ENCODE peak calls at places on chromosomes 2 and 18, in ten cellular contexts. F is K562, P is HepG2, B is transverse colon, D is sigmoid colon, C is SK-N-SH, R is spleen, Z is upper lobe of left lung, L is GM23338, I is stomach. T is an unnamed sample. For H3K36me3, the result is how much of the 10 kb centered on the place peaks cover.

GRCh38 chr18:58186258-58186948 is 142.4 kb downstream of the NEDD4L start:
- DNase-seq in F (no peak), P (no peak), B (no peak), D (no peak), C (no peak), R (no peak), Z (peak), L (no peak), I (peak), T (no peak)

GRCh38 chr2:132651115-132652099 is 18.6 kb downstream of the LYPD1 start:
- DNase-seq in F (peak), P (peak), B (no peak), D (no peak), C (peak), R (no peak), Z (no peak), L (peak), I (no peak), T (no peak)

GRCh38 chr2:32824415-32824814 is 122.3 kb upstream of the LTBP1 start:
- DNase-seq in F (no peak), P (no peak), B (no peak), D (no peak), C (no peak), R (no peak), Z (no peak), L (no peak), I (no peak), T (no peak)

GRCh38 chr2:130744287-130745117 is 10.8 kb upstream of the AMER3 start:
- DNase-seq in F (no peak), P (peak), B (peak), D (no peak), C (peak), R (no peak), Z (no peak), L (peak), I (no peak), T (no peak)

GRCh38 chr18:26656944-26657536 is 108.7 kb upstream of the KCTD1 start:
- DNase-seq in F (no peak), P (peak), B (peak), D (peak), C (peak), R (peak), Z (peak), L (peak), I (peak), T (no peak)

GRCh38 chr18:499351-500229 is 911 bp downstream of the COLEC12 start:
- DNase-seq in F (no peak), P (peak), B (no peak), D (peak), C (peak), R (no peak), Z (peak), L (peak), I (peak), T (no peak)

GRCh38 chr18:79169958-79170555 is 100.9 kb downstream of the ATP9B start:
- DNase-seq in F (no peak), P (peak), B (no peak), D (no peak), C (no peak), R (no peak), Z (no peak), L (no peak), I (no peak), T (no peak)

GRCh38 chr2:37858197-37858711 is 66.8 kb upstream of the RMDN2 start:
- DNase-seq in F (no peak), P (no peak), B (peak), D (peak), C (no peak), R (no peak), Z (no peak), L (no peak), I (no peak), T (peak)

GRCh38 chr2:217653240-217653639 is 349.6 kb downstream of the TNS1 start:
- DNase-seq in F (no peak), P (no peak), B (peak), D (peak), C (no peak), R (no peak), Z (peak), L (no peak), I (no peak), T (peak)

GRCh38 chr2:104584393-104584792 is 269.5 kb upstream of the POU3F3 start:
- DNase-seq in F (no peak), P (no peak), B (no peak), D (no peak), C (no peak), R (no peak), Z (no peak), L (peak), I (no peak), T (no peak)

GRCh38 chr2:145156199-145156598 is 636.3 kb upstream of the ZEB2 start:
- DNase-seq in F (no peak), P (no peak), B (no peak), D (no peak), C (no peak), R (no peak), Z (no peak), L (no peak), I (no peak), T (no peak)

GRCh38 chr2:165871025-165871424 is 77.0 kb upstream of the GALNT3 start:
- DNase-seq in F (no peak), P (no peak), B (peak), D (no peak), C (no peak), R (no peak), Z (no peak), L (peak), I (no peak), T (no peak)

GRCh38 chr2:95149397-95149984 is 10.2 kb downstream of the ZNF514 start:
- DNase-seq in F (no peak), P (no peak), B (no peak), D (no peak), C (no peak), R (no peak), Z (no peak), L (no peak), I (no peak), T (no peak)

GRCh38 chr2:145815933-145816332 is 1296.0 kb upstream of the ZEB2 start:
- DNase-seq in F (no peak), P (no peak), B (no peak), D (no peak), C (no peak), R (no peak), Z (no peak), L (no peak), I (no peak), T (no peak)

GRCh38 chr2:10285578-10286198 is 17.0 kb upstream of the HPCAL1 start:
- DNase-seq in F (no peak), P (peak), B (peak), D (peak), C (peak), R (peak), Z (peak), L (no peak), I (peak), T (no peak)

GRCh38 chr18:77702686-77703085 is 453.0 kb downstream of the GALR1 start:
- DNase-seq in F (no peak), P (peak), B (no peak), D (no peak), C (peak), R (no peak), Z (no peak), L (peak), I (no peak), T (no peak)

GRCh38 chr2:177429688-177430325 is 37.2 kb downstream of the AGPS start:
- DNase-seq in F (no peak), P (no peak), B (no peak), D (no peak), C (no peak), R (no peak), Z (no peak), L (no peak), I (no peak), T (no peak)

GRCh38 chr2:183125659-183126341 is 1.6 kb downstream of the NUP35 start:
- DNase-seq in F (no peak), P (no peak), B (no peak), D (no peak), C (no peak), R (no peak), Z (no peak), L (no peak), I (no peak), T (no peak)

GRCh38 chr18:48460929-48461583 is 51.9 kb upstream of the ZBTB7C start:
- DNase-seq in F (no peak), P (no peak), B (no peak), D (no peak), C (no peak), R (no peak), Z (no peak), L (no peak), I (no peak), T (no peak)

GRCh38 chr2:227406177-227407031 is 18.7 kb upstream of the SCYGR1 start:
- DNase-seq in F (peak), P (peak), B (peak), D (peak), C (peak), R (no peak), Z (peak), L (peak), I (peak), T (no peak)

GRCh38 chr18:24491882-24492281 is 31.4 kb downstream of the HRH4 start:
- DNase-seq in F (no peak), P (no peak), B (peak), D (no peak), C (no peak), R (peak), Z (no peak), L (no peak), I (no peak), T (no peak)

GRCh38 chr2:20595439-20596192 is 55.3 kb downstream of the HS1BP3 start:
- DNase-seq in F (peak), P (peak), B (peak), D (peak), C (no peak), R (peak), Z (peak), L (no peak), I (peak), T (no peak)

GRCh38 chr2:147603434-147604225 is 241.2 kb upstream of the ACVR2A start:
- DNase-seq in F (no peak), P (no peak), B (no peak), D (no peak), C (no peak), R (no peak), Z (no peak), L (no peak), I (no peak), T (no peak)

GRCh38 chr2:209790066-209790728 is 18.6 kb downstream of the UNC80 start:
- DNase-seq in F (no peak), P (no peak), B (no peak), D (no peak), C (no peak), R (no peak), Z (no peak), L (no peak), I (no peak), T (no peak)

GRCh38 chr2:166382448-166382847 is 6.7 kb upstream of the SCN9A start:
- DNase-seq in F (no peak), P (no peak), B (no peak), D (no peak), C (no peak), R (no peak), Z (no peak), L (no peak), I (no peak), T (no peak)

DNA sequence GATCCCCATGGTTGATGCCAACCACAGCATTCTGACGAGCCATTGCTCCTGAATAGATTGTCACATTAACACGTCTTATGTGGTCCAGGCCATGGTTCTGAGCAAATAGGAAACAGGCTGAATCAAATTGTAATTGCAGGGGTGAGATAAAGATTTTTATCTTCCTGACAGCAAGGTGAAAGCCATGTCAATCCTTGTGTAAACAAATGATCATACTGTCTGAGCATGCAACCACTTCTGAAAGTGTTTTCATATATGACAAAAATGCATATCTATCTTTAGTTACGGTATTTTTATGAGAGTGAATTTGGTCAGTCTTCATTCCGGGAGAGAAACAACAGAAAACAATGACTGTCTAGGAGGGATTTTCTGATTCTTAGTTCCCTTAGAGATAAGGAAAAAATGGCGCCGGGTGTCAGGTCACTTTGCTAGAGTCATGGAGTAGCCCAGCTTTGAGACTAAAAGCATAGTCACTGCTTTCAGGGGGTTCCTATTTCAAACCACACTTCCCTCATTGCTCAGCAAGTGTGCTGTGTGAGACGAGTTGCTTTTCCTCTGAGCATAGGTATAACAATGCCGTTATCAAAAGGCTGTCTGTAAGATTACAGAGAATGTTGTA is 958.9 kb downstream of the DCDC2C start:
- DNase-seq in F (no peak), P (no peak), B (no peak), D (no peak), C (no peak), R (no peak), Z (no peak), L (no peak), I (no peak), T (no peak)
- TF ChIP-seq POLR2AphosphoS5 in F (no peak), P (no peak), B (no peak), D (no peak), C (no peak), R (no peak), Z (no peak), L (no peak), I (no peak), T (no peak)

DNA sequence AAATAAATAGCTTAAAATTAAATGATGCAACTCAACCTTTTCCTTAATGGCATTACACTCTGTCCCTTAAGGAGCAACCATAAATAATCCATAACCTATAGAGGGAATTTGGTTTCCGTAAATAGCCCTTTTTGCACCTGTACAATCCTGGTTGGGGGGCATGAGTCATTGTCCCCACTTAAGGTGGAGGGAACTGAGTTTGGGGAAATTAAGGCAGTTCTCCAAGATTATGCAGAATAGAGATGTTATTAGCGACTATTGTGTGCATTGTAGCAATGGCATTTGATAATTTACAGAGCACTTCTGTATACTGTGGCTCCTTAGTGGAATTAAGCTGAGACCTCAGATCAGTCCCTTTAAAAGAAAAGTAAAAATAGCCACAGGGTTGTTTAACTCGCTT is 6.6 kb downstream of the MYCN start:
- DNase-seq in F (no peak), P (no peak), B (no peak), D (no peak), C (no peak), R (no peak), Z (no peak), L (no peak), I (no peak), T (no peak)
- H3K36me3 ChIP-seq in F (under half), P (under half), B (under half), D (under half), C (under half), R (under half), Z (under half), L (under half), I (under half), T (under half)

GRCh38 chr2:188129677-188130076 is 162.0 kb upstream of the GULP1 start:
- DNase-seq in F (no peak), P (no peak), B (no peak), D (no peak), C (no peak), R (no peak), Z (no peak), L (no peak), I (no peak), T (no peak)
- TF ChIP-seq POLR2AphosphoS5 in F (no peak), P (no peak), B (no peak), D (no peak), C (no peak), R (no peak), Z (no peak), L (no peak), I (no peak), T (no peak)

GRCh38 chr2:98927059-98927458 is 9.0 kb downstream of the CRACDL start:
- DNase-seq in F (no peak), P (no peak), B (no peak), D (no peak), C (no peak), R (no peak), Z (no peak), L (no peak), I (no peak), T (no peak)

GRCh38 chr2:98926601-98927000 is 9.4 kb downstream of the CRACDL start:
- DNase-seq in F (no peak), P (no peak), B (no peak), D (no peak), C (no peak), R (no peak), Z (no peak), L (no peak), I (no peak), T (no peak)

GRCh38 chr2:98924038-98924437 is 12.0 kb downstream of the CRACDL start:
- DNase-seq in F (no peak), P (no peak), B (no peak), D (no peak), C (no peak), R (no peak), Z (no peak), L (no peak), I (no peak), T (no peak)

GRCh38 chr2:98923244-98923940 is 12.6 kb downstream of the CRACDL start:
- DNase-seq in F (no peak), P (no peak), B (no peak), D (no peak), C (no peak), R (no peak), Z (no peak), L (no peak), I (no peak), T (no peak)

DNA sequence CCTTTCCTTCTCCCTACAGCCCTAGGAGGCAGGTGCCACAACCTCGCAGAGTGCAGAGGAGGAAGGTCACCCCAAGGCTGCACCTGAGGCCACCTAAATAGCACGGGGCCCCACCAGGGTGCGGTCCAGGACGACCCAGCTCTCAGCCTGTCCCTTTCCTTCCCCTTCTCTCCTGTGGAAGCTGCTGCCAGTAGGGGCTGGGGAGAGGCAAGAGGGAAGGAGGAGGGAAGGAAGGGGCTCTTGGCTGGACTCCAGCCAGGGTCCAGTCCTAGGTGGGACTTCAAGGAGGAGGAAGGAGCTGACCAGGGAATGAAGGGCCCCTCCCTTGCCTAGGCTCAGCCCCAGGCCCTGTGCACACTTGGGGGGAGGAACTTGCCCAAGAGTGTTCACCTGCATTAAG is 11.1 kb downstream of the CRACDL start:
- DNase-seq in F (no peak), P (no peak), B (no peak), D (no peak), C (no peak), R (no peak), Z (no peak), L (no peak), I (no peak), T (no peak)
- H3K36me3 ChIP-seq in F (under half), P (under half), B (under half), D (under half), C (under half), R (under half), Z (under half), L (under half), I (under half), T (under half)

DNA sequence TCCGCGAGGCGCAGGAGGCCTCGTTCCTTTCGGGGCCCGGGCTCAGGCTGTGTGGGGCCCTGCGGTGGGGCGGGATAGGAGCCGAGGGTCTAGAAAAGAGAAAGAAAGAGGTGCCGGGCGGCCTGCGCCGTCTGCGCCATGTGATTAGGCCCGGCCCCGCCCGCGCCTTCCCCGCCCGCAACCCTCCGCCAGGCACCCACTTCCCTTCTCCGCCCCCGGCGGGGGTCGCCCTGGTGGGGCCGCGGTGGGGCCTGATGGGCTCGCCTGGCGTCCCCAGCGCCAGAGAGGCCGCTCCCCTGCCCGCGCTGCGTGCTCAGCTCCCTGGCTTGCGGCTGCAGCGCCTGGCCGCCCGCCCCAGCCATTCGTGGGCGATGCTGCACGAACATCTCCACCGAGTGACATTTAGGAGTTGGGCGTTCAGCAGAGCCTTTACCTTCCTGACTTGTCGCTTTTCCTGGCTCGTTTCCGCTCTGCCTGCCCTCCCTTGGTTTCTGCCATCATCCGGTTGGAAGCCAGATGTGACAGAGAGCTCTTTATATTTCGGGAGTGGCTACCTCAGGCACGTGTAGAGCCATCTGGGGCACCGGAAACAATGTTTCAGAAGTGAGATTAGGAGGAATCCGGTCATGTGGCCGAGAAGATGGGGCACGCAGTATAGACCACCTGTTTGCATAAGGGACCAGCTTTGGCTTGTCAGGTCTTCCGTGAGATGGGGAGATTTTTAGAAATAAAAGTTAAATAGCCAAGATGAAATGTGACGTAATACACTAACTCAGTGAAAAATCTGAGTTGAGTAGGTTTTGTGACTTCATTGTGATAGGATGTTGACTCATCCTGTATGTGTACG is 1.1 kb downstream of the GLS start:
- DNase-seq in F (peak), P (peak), B (peak), D (peak), C (peak), R (peak), Z (peak), L (peak), I (peak), T (peak)
- TF ChIP-seq POLR2AphosphoS5 in F (peak), P (peak), B (peak), D (peak), C (peak), R (peak), Z (peak), L (peak), I (no peak), T (peak)

GRCh38 chr2:241182531-241183133 is 5.8 kb upstream of the ANO7 start:
- DNase-seq in F (no peak), P (no peak), B (no peak), D (no peak), C (no peak), R (peak), Z (no peak), L (no peak), I (no peak), T (no peak)
- H3K36me3 ChIP-seq in F (under half), P (under half), B (under half), D (under half), C (under half), R (half or more), Z (under half), L (under half), I (half or more), T (under half)

GRCh38 chr2:2187196-2187595 is 143.9 kb downstream of the MYT1L start:
- DNase-seq in F (no peak), P (no peak), B (no peak), D (no peak), C (no peak), R (no peak), Z (no peak), L (no peak), I (no peak), T (no peak)
- TF ChIP-seq POLR2AphosphoS5 in F (no peak), P (no peak), B (no peak), D (no peak), C (no peak), R (no peak), Z (no peak), L (no peak), I (no peak), T (no peak)

GRCh38 chr2:117942958-117943672 is 70.8 kb downstream of the CCDC93 start:
- DNase-seq in F (no peak), P (no peak), B (no peak), D (no peak), C (no peak), R (no peak), Z (no peak), L (no peak), I (no peak), T (no peak)
- H3K36me3 ChIP-seq in F (half or more), P (under half), B (half or more), D (half or more), C (half or more), R (half or more), Z (half or more), L (under half), I (half or more), T (under half)

GRCh38 chr2:191979221-191979730 is 132.4 kb upstream of the CAVIN2 start:
- DNase-seq in F (no peak), P (no peak), B (no peak), D (no peak), C (no peak), R (no peak), Z (no peak), L (peak), I (no peak), T (no peak)
- TF ChIP-seq POLR2AphosphoS5 in F (no peak), P (no peak), B (no peak), D (no peak), C (no peak), R (no peak), Z (no peak), L (no peak), I (no peak), T (no peak)

T was measured in vagina.